ENCODE peak calls at places on chromosome 1, in four cellular contexts. C is endothelial cell, W is NCI-H774, R is substantia nigra. U is an unnamed sample.

GRCh38 chr1:33433509-33434362 is 2.8 kb upstream of the PHC2 start:
- DNase-seq in C (no peak), R (no peak), W (no peak), U (peak)

GRCh38 chr1:219330669-219331068 is 157.0 kb downstream of the LYPLAL1 start:
- DNase-seq in W (peak), R (no peak), C (no peak), U (no peak)

GRCh38 chr1:58576727-58577675 is at the start of gene TACSTD2:
- DNase-seq in C (peak), R (no peak), W (peak), U (no peak)

GRCh38 chr1:155139895-155140629 is at the start of gene DPM3:
- DNase-seq in R (peak), C (peak), W (peak), U (peak)

GRCh38 chr1:81409262-81409661 is 391.5 kb upstream of the ADGRL2 start:
- DNase-seq in R (no peak), C (no peak), W (no peak), U (no peak)

GRCh38 chr1:94321662-94322061 is 84.3 kb upstream of the ARHGAP29 start:
- DNase-seq in W (peak), R (no peak), C (no peak), U (no peak)

GRCh38 chr1:99004270-99005141 is at the start of gene PLPPR5:
- DNase-seq in W (no peak), R (no peak), C (peak), U (peak)

GRCh38 chr1:32334864-32335618 is 992 bp downstream of the MARCKSL1 start:
- DNase-seq in C (peak), R (no peak), W (peak), U (peak)

GRCh38 chr1:204350857-204351573 is 8.7 kb downstream of the PLEKHA6 start:
- DNase-seq in R (peak), W (peak), C (peak), U (peak)

GRCh38 chr1:15937706-15938168 is 38.2 kb downstream of the ZBTB17 start:
- DNase-seq in W (no peak), R (no peak), C (no peak), U (peak)

GRCh38 chr1:18404460-18404859 is 76.3 kb upstream of the KLHDC7A start:
- DNase-seq in C (no peak), R (no peak), W (no peak), U (no peak)

GRCh38 chr1:64361974-64362373 is 108.0 kb upstream of the CACHD1 start:
- DNase-seq in R (no peak), W (no peak), C (no peak), U (no peak)

GRCh38 chr1:39841429-39841828 is 41.9 kb downstream of the TRIT1 start:
- DNase-seq in C (no peak), W (no peak), R (no peak), U (no peak)

GRCh38 chr1:210200090-210200736 is 32.4 kb upstream of the SERTAD4 start:
- DNase-seq in C (no peak), R (no peak), W (no peak), U (no peak)

GRCh38 chr1:107690491-107690890 is 274.5 kb downstream of the VAV3 start:
- DNase-seq in W (no peak), R (no peak), C (no peak), U (no peak)

GRCh38 chr1:90778487-90778886 is 61.4 kb upstream of the BARHL2 start:
- DNase-seq in C (no peak), W (no peak), R (no peak), U (no peak)

GRCh38 chr1:109818351-109819325 is 54.9 kb upstream of the EPS8L3 start:
- DNase-seq in W (no peak), C (no peak), R (no peak), U (no peak)

GRCh38 chr1:248421384-248421783 is 18.5 kb downstream of the OR2T1 start:
- DNase-seq in C (no peak), R (no peak), W (no peak), U (peak)

GRCh38 chr1:111620412-111620971 is 903 bp downstream of the RAP1A start:
- DNase-seq in C (peak), W (no peak), R (no peak), U (peak)